ENCODE peak calls at places on chromosome 22, in six cellular contexts. U is MM.1S, J is adrenal gland, O is EH, Z is NCI-H510A treated with DMSO at 0.1 percent for 48 hours, Y is Calu3. K is an unnamed sample.

GRCh38 chr22:50621491-50621880 is 6.5 kb downstream of the ARSA start:
- DNase-seq in U (peak; percentile 38), O (peak; percentile 9), J (no peak), Z (no peak), Y (no peak), K (no peak)

GRCh38 chr22:17891427-17892167 is 117.3 kb upstream of the BID start:
- DNase-seq in O (no peak), J (no peak), Y (no peak), U (no peak), Z (peak; percentile 5), K (no peak)

GRCh38 chr22:50713571-50714056 is 24.4 kb upstream of the ACR start:
- DNase-seq in U (no peak), Z (no peak), O (no peak), J (no peak), Y (no peak), K (no peak)

GRCh38 chr22:19397729-19398094 is 33.8 kb downstream of the HIRA start:
- DNase-seq in Y (no peak), U (no peak), J (no peak), O (no peak), Z (no peak), K (no peak)

GRCh38 chr22:44207173-44207980 is 26.7 kb downstream of the PARVG start:
- DNase-seq in O (no peak), Y (no peak), Z (no peak), J (peak; percentile 10), U (no peak), K (no peak)

GRCh38 chr22:36775589-36775965 is 342 bp downstream of the IFT27 start:
- DNase-seq in Y (peak; percentile 33), Z (no peak), U (peak; percentile 33), J (peak; percentile 37), O (peak; percentile 16), K (no peak)

GRCh38 chr22:50577697-50577986 is 585 bp downstream of the CPT1B start:
- DNase-seq in O (no peak), J (no peak), Z (no peak), Y (no peak), U (no peak), K (no peak)

GRCh38 chr22:33188316-33188715 is 130.1 kb upstream of the SYN3 start:
- DNase-seq in J (no peak), U (no peak), Y (no peak), O (no peak), Z (no peak), K (no peak)

GRCh38 chr22:28349114-28349513 is 330.5 kb downstream of the TTC28 start:
- DNase-seq in J (no peak), O (no peak), Y (no peak), U (no peak), Z (no peak), K (no peak)

GRCh38 chr22:38412435-38413084 is 42.4 kb downstream of the KCNJ4 start:
- DNase-seq in Y (peak; percentile 46), O (no peak), U (peak; percentile 15), J (peak; percentile 27), Z (no peak), K (no peak)

GRCh38 chr22:47107431-47107830 is 345.0 kb downstream of the TBC1D22A start:
- DNase-seq in U (no peak), O (peak; percentile 85), Z (no peak), J (no peak), Y (no peak), K (peak; percentile 81)

GRCh38 chr22:40651563-40652501 is 15.3 kb upstream of the MRTFA start:
- DNase-seq in O (peak; percentile 100), U (peak; percentile 92), J (peak; percentile 98), Y (peak; percentile 93), Z (peak; percentile 79), K (peak; percentile 99)

GRCh38 chr22:49991907-49992533 is 20.5 kb downstream of the IL17REL start:
- DNase-seq in O (no peak), Z (no peak), U (no peak), Y (no peak), J (no peak), K (no peak)

GRCh38 chr22:24289138-24289537 is 18.5 kb downstream of the SPECC1L start:
- DNase-seq in J (no peak), U (no peak), Z (no peak), O (peak; percentile 97), Y (no peak), K (peak; percentile 78)

GRCh38 chr22:50640857-50641647 is 13.1 kb upstream of the ARSA start:
- DNase-seq in U (no peak), J (no peak), O (no peak), Y (no peak), Z (no peak), K (no peak)

GRCh38 chr22:29043906-29044575 is 17.6 kb downstream of the C22orf31 start:
- DNase-seq in Z (no peak), U (no peak), O (peak; percentile 75), J (no peak), Y (no peak), K (peak; percentile 59)

GRCh38 chr22:37045958-37046357 is 5.6 kb upstream of the KCTD17 start:
- DNase-seq in O (peak; percentile 81), J (no peak), Y (no peak), U (peak; percentile 11), Z (no peak), K (peak; percentile 39)

GRCh38 chr22:41369837-41370236 is 11.9 kb upstream of the TEF start:
- DNase-seq in Z (no peak), Y (no peak), J (no peak), U (no peak), O (no peak), K (no peak)

GRCh38 chr22:44023404-44024287 is 456 bp upstream of the PARVB start:
- DNase-seq in Z (no peak), O (peak; percentile 60), U (peak; percentile 54), J (peak; percentile 58), Y (peak; percentile 58), K (peak; percentile 43)

GRCh38 chr22:43446037-43446803 is 34.4 kb downstream of the MPPED1 start:
- DNase-seq in Z (peak; percentile 31), J (no peak), O (no peak), Y (no peak), U (no peak), K (peak; percentile 1)

GRCh38 chr22:39514373-39514973 is 5.9 kb upstream of the ATF4 start:
- DNase-seq in O (peak; percentile 55), Y (peak; percentile 79), J (peak; percentile 58), U (no peak), Z (no peak), K (no peak)

K was measured in fibroblast of villous mesenchyme.